ENCODE peak calls at places on chromosomes 2 and 18, in ten cellular contexts. One of them, this sample, is unnamed.

GRCh38 chr18:47528343-47528742 is 276.9 kb upstream of the SKOR2 start:
- DNase-seq in activated naive CD8-positive, alpha-beta T cell treated with anti-CD3 and anti-CD28 coated beads, Interleukin-2, amount 50 U/mL, for 24 hours: no peak
- DNase-seq in NCI-H2081: no peak
- DNase-seq in lower leg skin: no peak
- DNase-seq in chondrocyte: no peak
- DNase-seq in immature natural killer cell: no peak
- DNase-seq in stimulated activated CD4-positive, alpha-beta T cell treated with anti-CD3 and anti-CD28 coated beads, Interleukin-12 subunit alpha, Interleukin-12 subunit beta, amount 100 ng/mL, for 48 hours: no peak
- DNase-seq in HFF-Myc: no peak
- DNase-seq in mucosa of descending colon: no peak
- DNase-seq in HT1080: peak; percentile 32
- DNase-seq in this sample: no peak

GRCh38 chr2:45912109-45912508 is 260.6 kb downstream of the PRKCE start:
- DNase-seq in activated naive CD8-positive, alpha-beta T cell treated with anti-CD3 and anti-CD28 coated beads, Interleukin-2, amount 50 U/mL, for 24 hours: no peak
- DNase-seq in NCI-H2081: no peak
- DNase-seq in lower leg skin: no peak
- DNase-seq in chondrocyte: no peak
- DNase-seq in immature natural killer cell: no peak
- DNase-seq in stimulated activated CD4-positive, alpha-beta T cell treated with anti-CD3 and anti-CD28 coated beads, Interleukin-12 subunit alpha, Interleukin-12 subunit beta, amount 100 ng/mL, for 48 hours: no peak
- DNase-seq in HFF-Myc: no peak
- DNase-seq in mucosa of descending colon: no peak
- DNase-seq in HT1080: no peak
- DNase-seq in this sample: no peak

GRCh38 chr2:109134741-109135571 is 6.0 kb downstream of the SH3RF3 start:
- DNase-seq in activated naive CD8-positive, alpha-beta T cell treated with anti-CD3 and anti-CD28 coated beads, Interleukin-2, amount 50 U/mL, for 24 hours: no peak
- DNase-seq in NCI-H2081: no peak
- DNase-seq in lower leg skin: no peak
- DNase-seq in chondrocyte: no peak
- DNase-seq in immature natural killer cell: no peak
- DNase-seq in stimulated activated CD4-positive, alpha-beta T cell treated with anti-CD3 and anti-CD28 coated beads, Interleukin-12 subunit alpha, Interleukin-12 subunit beta, amount 100 ng/mL, for 48 hours: no peak
- DNase-seq in HFF-Myc: no peak
- DNase-seq in mucosa of descending colon: no peak
- DNase-seq in HT1080: no peak
- DNase-seq in this sample: no peak

GRCh38 chr2:25243995-25244394 is 75.6 kb upstream of the POMC start:
- DNase-seq in activated naive CD8-positive, alpha-beta T cell treated with anti-CD3 and anti-CD28 coated beads, Interleukin-2, amount 50 U/mL, for 24 hours: no peak
- DNase-seq in NCI-H2081: no peak
- DNase-seq in lower leg skin: no peak
- DNase-seq in chondrocyte: no peak
- DNase-seq in immature natural killer cell: no peak
- DNase-seq in stimulated activated CD4-positive, alpha-beta T cell treated with anti-CD3 and anti-CD28 coated beads, Interleukin-12 subunit alpha, Interleukin-12 subunit beta, amount 100 ng/mL, for 48 hours: no peak
- DNase-seq in HFF-Myc: no peak
- DNase-seq in mucosa of descending colon: no peak
- DNase-seq in HT1080: no peak
- DNase-seq in this sample: no peak

GRCh38 chr2:216649573-216649972 is 16.4 kb downstream of the IGFBP2 start:
- DNase-seq in activated naive CD8-positive, alpha-beta T cell treated with anti-CD3 and anti-CD28 coated beads, Interleukin-2, amount 50 U/mL, for 24 hours: no peak
- DNase-seq in NCI-H2081: no peak
- DNase-seq in lower leg skin: no peak
- DNase-seq in chondrocyte: peak; percentile 70
- DNase-seq in immature natural killer cell: no peak
- DNase-seq in stimulated activated CD4-positive, alpha-beta T cell treated with anti-CD3 and anti-CD28 coated beads, Interleukin-12 subunit alpha, Interleukin-12 subunit beta, amount 100 ng/mL, for 48 hours: no peak
- DNase-seq in HFF-Myc: no peak
- DNase-seq in mucosa of descending colon: no peak
- DNase-seq in HT1080: no peak
- DNase-seq in this sample: no peak

GRCh38 chr18:76442413-76443171 is 52.5 kb downstream of the ZNF516 start:
- DNase-seq in activated naive CD8-positive, alpha-beta T cell treated with anti-CD3 and anti-CD28 coated beads, Interleukin-2, amount 50 U/mL, for 24 hours: no peak
- DNase-seq in NCI-H2081: no peak
- DNase-seq in lower leg skin: no peak
- DNase-seq in chondrocyte: peak; percentile 89
- DNase-seq in immature natural killer cell: no peak
- DNase-seq in stimulated activated CD4-positive, alpha-beta T cell treated with anti-CD3 and anti-CD28 coated beads, Interleukin-12 subunit alpha, Interleukin-12 subunit beta, amount 100 ng/mL, for 48 hours: no peak
- DNase-seq in HFF-Myc: no peak
- DNase-seq in mucosa of descending colon: no peak
- DNase-seq in HT1080: no peak
- DNase-seq in this sample: no peak

GRCh38 chr18:70190529-70190928 is 15.0 kb downstream of the RTTN start:
- DNase-seq in activated naive CD8-positive, alpha-beta T cell treated with anti-CD3 and anti-CD28 coated beads, Interleukin-2, amount 50 U/mL, for 24 hours: no peak
- DNase-seq in NCI-H2081: no peak
- DNase-seq in lower leg skin: no peak
- DNase-seq in chondrocyte: no peak
- DNase-seq in immature natural killer cell: no peak
- DNase-seq in stimulated activated CD4-positive, alpha-beta T cell treated with anti-CD3 and anti-CD28 coated beads, Interleukin-12 subunit alpha, Interleukin-12 subunit beta, amount 100 ng/mL, for 48 hours: no peak
- DNase-seq in HFF-Myc: no peak
- DNase-seq in mucosa of descending colon: no peak
- DNase-seq in HT1080: no peak
- DNase-seq in this sample: no peak

GRCh38 chr2:219251656-219252055 is 1.4 kb upstream of the TUBA4B start:
- DNase-seq in activated naive CD8-positive, alpha-beta T cell treated with anti-CD3 and anti-CD28 coated beads, Interleukin-2, amount 50 U/mL, for 24 hours: no peak
- DNase-seq in NCI-H2081: no peak
- DNase-seq in lower leg skin: no peak
- DNase-seq in chondrocyte: no peak
- DNase-seq in immature natural killer cell: no peak
- DNase-seq in stimulated activated CD4-positive, alpha-beta T cell treated with anti-CD3 and anti-CD28 coated beads, Interleukin-12 subunit alpha, Interleukin-12 subunit beta, amount 100 ng/mL, for 48 hours: no peak
- DNase-seq in HFF-Myc: no peak
- DNase-seq in mucosa of descending colon: no peak
- DNase-seq in HT1080: no peak
- DNase-seq in this sample: no peak

GRCh38 chr18:27887711-27888495 is 289.0 kb downstream of the CDH2 start:
- DNase-seq in activated naive CD8-positive, alpha-beta T cell treated with anti-CD3 and anti-CD28 coated beads, Interleukin-2, amount 50 U/mL, for 24 hours: no peak
- DNase-seq in NCI-H2081: no peak
- DNase-seq in lower leg skin: no peak
- DNase-seq in chondrocyte: no peak
- DNase-seq in immature natural killer cell: no peak
- DNase-seq in stimulated activated CD4-positive, alpha-beta T cell treated with anti-CD3 and anti-CD28 coated beads, Interleukin-12 subunit alpha, Interleukin-12 subunit beta, amount 100 ng/mL, for 48 hours: no peak
- DNase-seq in HFF-Myc: no peak
- DNase-seq in mucosa of descending colon: no peak
- DNase-seq in HT1080: peak; percentile 64
- DNase-seq in this sample: no peak

GRCh38 chr2:172085460-172086159 is at the start of gene DLX1:
- DNase-seq in activated naive CD8-positive, alpha-beta T cell treated with anti-CD3 and anti-CD28 coated beads, Interleukin-2, amount 50 U/mL, for 24 hours: no peak
- DNase-seq in NCI-H2081: no peak
- DNase-seq in lower leg skin: peak; percentile 18
- DNase-seq in chondrocyte: no peak
- DNase-seq in immature natural killer cell: no peak
- DNase-seq in stimulated activated CD4-positive, alpha-beta T cell treated with anti-CD3 and anti-CD28 coated beads, Interleukin-12 subunit alpha, Interleukin-12 subunit beta, amount 100 ng/mL, for 48 hours: no peak
- DNase-seq in HFF-Myc: no peak
- DNase-seq in mucosa of descending colon: peak; percentile 32
- DNase-seq in HT1080: no peak
- DNase-seq in this sample: peak; percentile 75

GRCh38 chr18:74082476-74083070 is 65.1 kb downstream of the FBXO15 start:
- DNase-seq in activated naive CD8-positive, alpha-beta T cell treated with anti-CD3 and anti-CD28 coated beads, Interleukin-2, amount 50 U/mL, for 24 hours: peak; percentile 70
- DNase-seq in NCI-H2081: peak; percentile 17
- DNase-seq in lower leg skin: no peak
- DNase-seq in chondrocyte: no peak
- DNase-seq in immature natural killer cell: peak; percentile 34
- DNase-seq in stimulated activated CD4-positive, alpha-beta T cell treated with anti-CD3 and anti-CD28 coated beads, Interleukin-12 subunit alpha, Interleukin-12 subunit beta, amount 100 ng/mL, for 48 hours: peak; percentile 54
- DNase-seq in HFF-Myc: no peak
- DNase-seq in mucosa of descending colon: peak; percentile 77
- DNase-seq in HT1080: peak; percentile 65
- DNase-seq in this sample: peak; percentile 83

GRCh38 chr2:183359867-183360266 is 235.6 kb downstream of the NUP35 start:
- DNase-seq in activated naive CD8-positive, alpha-beta T cell treated with anti-CD3 and anti-CD28 coated beads, Interleukin-2, amount 50 U/mL, for 24 hours: no peak
- DNase-seq in NCI-H2081: no peak
- DNase-seq in lower leg skin: no peak
- DNase-seq in chondrocyte: no peak
- DNase-seq in immature natural killer cell: no peak
- DNase-seq in stimulated activated CD4-positive, alpha-beta T cell treated with anti-CD3 and anti-CD28 coated beads, Interleukin-12 subunit alpha, Interleukin-12 subunit beta, amount 100 ng/mL, for 48 hours: no peak
- DNase-seq in HFF-Myc: no peak
- DNase-seq in mucosa of descending colon: no peak
- DNase-seq in HT1080: no peak
- DNase-seq in this sample: no peak

GRCh38 chr18:30280861-30281470 is 761.6 kb downstream of the DSC3 start:
- DNase-seq in activated naive CD8-positive, alpha-beta T cell treated with anti-CD3 and anti-CD28 coated beads, Interleukin-2, amount 50 U/mL, for 24 hours: no peak
- DNase-seq in NCI-H2081: peak; percentile 59
- DNase-seq in lower leg skin: no peak
- DNase-seq in chondrocyte: no peak
- DNase-seq in immature natural killer cell: no peak
- DNase-seq in stimulated activated CD4-positive, alpha-beta T cell treated with anti-CD3 and anti-CD28 coated beads, Interleukin-12 subunit alpha, Interleukin-12 subunit beta, amount 100 ng/mL, for 48 hours: no peak
- DNase-seq in HFF-Myc: peak; percentile 29
- DNase-seq in mucosa of descending colon: no peak
- DNase-seq in HT1080: peak; percentile 61
- DNase-seq in this sample: peak; percentile 62

GRCh38 chr2:26561918-26562810 is 79.0 kb downstream of the CIB4 start:
- DNase-seq in activated naive CD8-positive, alpha-beta T cell treated with anti-CD3 and anti-CD28 coated beads, Interleukin-2, amount 50 U/mL, for 24 hours: peak; percentile 59
- DNase-seq in NCI-H2081: peak; percentile 69
- DNase-seq in lower leg skin: no peak
- DNase-seq in chondrocyte: no peak
- DNase-seq in immature natural killer cell: peak; percentile 15
- DNase-seq in stimulated activated CD4-positive, alpha-beta T cell treated with anti-CD3 and anti-CD28 coated beads, Interleukin-12 subunit alpha, Interleukin-12 subunit beta, amount 100 ng/mL, for 48 hours: peak; percentile 4
- DNase-seq in HFF-Myc: no peak
- DNase-seq in mucosa of descending colon: peak; percentile 73
- DNase-seq in HT1080: no peak
- DNase-seq in this sample: peak; percentile 88

GRCh38 chr2:96271995-96272394 is 6.0 kb downstream of the CIAO1 start:
- DNase-seq in activated naive CD8-positive, alpha-beta T cell treated with anti-CD3 and anti-CD28 coated beads, Interleukin-2, amount 50 U/mL, for 24 hours: no peak
- DNase-seq in NCI-H2081: no peak
- DNase-seq in lower leg skin: no peak
- DNase-seq in chondrocyte: no peak
- DNase-seq in immature natural killer cell: no peak
- DNase-seq in stimulated activated CD4-positive, alpha-beta T cell treated with anti-CD3 and anti-CD28 coated beads, Interleukin-12 subunit alpha, Interleukin-12 subunit beta, amount 100 ng/mL, for 48 hours: no peak
- DNase-seq in HFF-Myc: no peak
- DNase-seq in mucosa of descending colon: no peak
- DNase-seq in HT1080: no peak
- DNase-seq in this sample: no peak

This sample was measured in NCI-H146.